ENCODE peak calls at places on chromosomes 7 and 10, in four cellular contexts. O is K562, B is H1, V is GM12878. Q is an unnamed sample.

GRCh38 chr10:62582804-62583208 is 208.6 kb downstream of the ZNF365 start:
- DNase-seq in O (no peak), V (no peak), B (no peak), Q (peak; percentile 98)

GRCh38 chr10:15737635-15738034 is 17.9 kb upstream of the ITGA8 start:
- DNase-seq in B (no peak), V (no peak), O (peak; percentile 23), Q (no peak)

GRCh38 chr10:119962837-119963236 is 70.3 kb downstream of the SEC23IP start:
- DNase-seq in V (no peak), B (no peak), O (no peak), Q (no peak)

GRCh38 chr7:30934225-30934624 is 22.6 kb downstream of the AQP1 start:
- DNase-seq in V (no peak), B (peak; percentile 33), O (peak; percentile 3), Q (no peak)

GRCh38 chr7:150787321-150788281 is 12.6 kb downstream of the TMEM176B start:
- DNase-seq in O (peak; percentile 51), B (no peak), V (peak; percentile 30), Q (no peak)

GRCh38 chr7:47557986-47558670 is 23.8 kb downstream of the TNS3 start:
- DNase-seq in V (no peak), O (no peak), B (no peak), Q (no peak)

GRCh38 chr10:104353325-104354048 is at the start of gene CFAP58:
- DNase-seq in V (peak; percentile 57), O (peak; percentile 91), B (peak; percentile 98), Q (peak; percentile 70)

GRCh38 chr10:58696736-58697135 is 184.1 kb downstream of the BICC1 start:
- DNase-seq in B (no peak), V (no peak), O (no peak), Q (peak; percentile 20)

GRCh38 chr7:44767912-44768662 is 19.4 kb downstream of the ZMIZ2 start:
- DNase-seq in B (no peak), V (no peak), O (peak; percentile 75), Q (peak; percentile 77)

GRCh38 chr7:104272767-104273384 is 55.5 kb upstream of the LHFPL3 start:
- DNase-seq in B (no peak), V (no peak), O (peak; percentile 24), Q (peak; percentile 57)

GRCh38 chr7:142745091-142745635 is 4.1 kb upstream of the PRSS1 start:
- DNase-seq in B (no peak), V (no peak), O (no peak), Q (peak; percentile 56)

GRCh38 chr7:30285067-30285530 is 702 bp downstream of the ZNRF2 start:
- DNase-seq in O (peak; percentile 29), V (no peak), B (no peak), Q (peak; percentile 8)

GRCh38 chr7:75971309-75971960 is 23.0 kb downstream of the TMEM120A start:
- DNase-seq in O (peak; percentile 17), V (no peak), B (no peak), Q (no peak)

GRCh38 chr10:43255644-43256431 is 11.0 kb downstream of the RASGEF1A start:
- DNase-seq in B (peak; percentile 75), O (peak; percentile 84), V (no peak), Q (no peak)

GRCh38 chr10:19654576-19654975 is 161.7 kb upstream of the PLXDC2 start:
- DNase-seq in V (no peak), B (no peak), O (no peak), Q (peak; percentile 87)

GRCh38 chr7:128164061-128164954 is 76.8 kb upstream of the LEP start:
- DNase-seq in O (no peak), B (no peak), V (no peak), Q (peak; percentile 86)

GRCh38 chr10:53601260-53601875 is 828.8 kb upstream of the MBL2 start:
- DNase-seq in B (no peak), O (peak; percentile 12), V (no peak), Q (peak; percentile 28)

GRCh38 chr10:28728396-28728795 is 51.1 kb downstream of the BAMBI start:
- DNase-seq in B (no peak), V (no peak), O (no peak), Q (no peak)

GRCh38 chr10:75911426-75911825 is 480.0 kb downstream of the LRMDA start:
- DNase-seq in V (no peak), B (no peak), O (no peak), Q (no peak)

GRCh38 chr7:101516849-101517248 is 112.2 kb downstream of the MYL10 start:
- DNase-seq in O (no peak), B (no peak), V (no peak), Q (no peak)

GRCh38 chr10:44030132-44030531 is 354.8 kb downstream of the CXCL12 start:
- DNase-seq in B (peak; percentile 44), V (no peak), O (no peak), Q (no peak)

GRCh38 chr7:13414181-13414580 is 575.3 kb downstream of the ETV1 start:
- DNase-seq in O (no peak), V (no peak), B (no peak), Q (no peak)

GRCh38 chr7:121339082-121339481 is 10.3 kb downstream of the WNT16 start:
- DNase-seq in O (no peak), V (no peak), B (no peak), Q (no peak)

GRCh38 chr10:72803119-72803505 is 90.4 kb upstream of the OIT3 start:
- DNase-seq in O (no peak), V (no peak), B (no peak), Q (peak; percentile 10)

GRCh38 chr7:3887071-3887691 is 586.1 kb downstream of the SDK1 start:
- DNase-seq in O (no peak), B (no peak), V (no peak), Q (no peak)

GRCh38 chr10:119516381-119517234 is 25.9 kb downstream of the RGS10 start:
- DNase-seq in O (peak; percentile 42), B (no peak), V (peak; percentile 69), Q (no peak)

GRCh38 chr10:103666109-103666508 is 172.6 kb downstream of the NEURL1 start:
- DNase-seq in V (no peak), B (peak; percentile 76), O (peak; percentile 55), Q (peak; percentile 31)

GRCh38 chr7:36171503-36171902 is 18.4 kb downstream of the EEPD1 start:
- DNase-seq in B (no peak), O (no peak), V (peak; percentile 4), Q (no peak)

GRCh38 chr10:19922236-19922963 is 106.2 kb downstream of the PLXDC2 start:
- DNase-seq in B (no peak), O (no peak), V (no peak), Q (peak; percentile 71)

GRCh38 chr7:159138508-159138907 is 6.2 kb downstream of the VIPR2 start:
- DNase-seq in O (no peak), V (no peak), B (no peak), Q (no peak)

GRCh38 chr7:160958-161725 is 31.2 kb upstream of the FAM20C start:
- DNase-seq in O (no peak), B (no peak), V (no peak), Q (no peak)

GRCh38 chr7:22589641-22590141 is 89.7 kb upstream of the STEAP1B start:
- DNase-seq in V (no peak), O (no peak), B (peak; percentile 50), Q (peak; percentile 81)

GRCh38 chr7:20199015-20199737 is 18.0 kb downstream of the MACC1 start:
- DNase-seq in O (peak; percentile 43), V (peak; percentile 94), B (no peak), Q (peak; percentile 87)
- TF ChIP-seq CHD1 in O (no peak), V (no peak), B (no peak), Q (no peak)

DNA sequence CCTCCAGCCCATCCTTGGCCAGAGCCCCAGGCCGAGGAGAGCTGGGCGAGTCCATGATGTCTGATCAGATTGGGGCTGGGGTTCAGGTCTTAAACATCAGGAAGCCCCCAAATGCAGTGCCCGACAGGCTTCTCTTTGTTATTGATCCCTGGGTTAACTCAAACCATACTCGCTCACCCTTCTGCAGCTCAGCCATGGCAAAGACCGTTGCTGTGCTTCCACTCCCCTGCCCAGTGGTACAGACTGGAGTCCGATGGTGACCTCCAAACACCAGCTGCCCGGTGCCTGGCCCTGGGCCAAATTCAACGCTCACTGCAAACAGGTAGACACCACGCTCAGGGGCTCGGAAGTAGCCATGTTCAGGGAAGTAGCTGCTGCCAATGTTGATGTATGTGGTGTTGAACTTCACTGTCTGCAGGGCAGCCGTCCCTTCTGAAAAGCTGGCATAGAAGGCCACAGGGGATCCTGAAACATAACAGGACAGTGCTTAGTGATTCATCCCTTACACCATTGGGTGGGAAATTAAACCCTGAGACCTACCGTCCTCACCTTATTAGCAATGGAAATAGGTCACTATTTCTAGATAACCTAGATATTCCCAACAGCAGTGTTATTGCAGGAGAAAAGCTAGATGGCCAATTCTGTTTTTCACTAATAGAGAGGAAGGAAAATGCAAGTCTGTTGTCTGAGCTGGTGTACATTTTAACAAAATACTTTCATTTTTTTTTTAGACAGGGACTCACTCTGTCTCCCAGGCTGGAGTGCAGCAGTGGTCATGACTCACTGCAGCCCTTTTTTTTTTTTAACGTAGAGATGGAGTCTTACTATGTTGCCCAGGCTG is 20.5 kb downstream of the MMRN2 start:
- DNase-seq in V (no peak), O (no peak), B (no peak), Q (peak; percentile 68)
- TF ChIP-seq RFX5 in V (no peak), O (no peak), B (no peak), Q (no peak)

GRCh38 chr7:83276250-83276649 is 113.6 kb upstream of the PCLO start:
- DNase-seq in O (no peak), V (no peak), B (no peak), Q (no peak)

GRCh38 chr7:83270407-83270806 is 107.7 kb upstream of the PCLO start:
- DNase-seq in O (no peak), V (no peak), B (no peak), Q (no peak)

GRCh38 chr7:83267141-83267631 is 104.5 kb upstream of the PCLO start:
- DNase-seq in B (no peak), O (no peak), V (no peak), Q (no peak)

GRCh38 chr7:83273699-83274098 is 111.0 kb upstream of the PCLO start:
- DNase-seq in O (no peak), B (no peak), V (no peak), Q (no peak)

GRCh38 chr7:83271212-83272099 is 108.8 kb upstream of the PCLO start:
- DNase-seq in V (no peak), O (no peak), B (no peak), Q (peak; percentile 19)
- TF ChIP-seq CHD1 in V (no peak), O (no peak), B (no peak), Q (no peak)

DNA sequence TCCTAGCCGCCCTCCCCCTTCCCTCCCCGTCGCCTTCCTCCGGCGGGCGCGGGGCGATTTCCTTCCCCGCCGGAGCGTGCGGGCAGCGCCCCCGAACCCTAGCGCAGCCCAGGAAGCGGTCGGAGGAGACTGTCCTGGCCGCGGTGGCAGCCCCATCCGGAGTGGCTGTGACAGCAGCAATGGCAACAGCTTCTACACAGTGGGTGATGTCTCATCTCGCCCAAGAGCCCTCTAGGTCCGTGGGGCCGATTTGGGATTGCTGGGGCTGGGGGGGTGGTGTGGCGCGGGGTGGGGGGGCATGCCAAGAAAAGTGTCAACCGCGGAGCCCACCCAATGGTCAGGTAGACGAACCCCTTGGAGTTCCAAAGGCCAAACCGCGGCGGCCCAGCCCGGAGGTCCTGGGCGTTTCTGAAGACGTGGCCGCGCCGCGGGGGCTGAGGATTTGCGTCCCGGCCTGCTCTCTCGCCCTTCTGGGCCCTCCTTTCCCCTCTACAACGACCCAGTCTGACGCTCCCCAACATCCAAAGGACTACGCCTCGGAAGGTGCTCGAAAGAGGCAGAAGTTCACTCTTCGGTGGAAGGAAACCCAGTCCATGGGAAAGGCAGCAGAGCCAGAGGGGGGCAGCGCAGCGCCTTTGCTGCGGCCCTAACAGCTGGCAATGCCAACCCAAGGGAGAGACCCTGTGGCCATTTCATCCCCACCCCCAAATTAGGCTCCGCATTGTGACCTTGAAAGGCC is 603 bp upstream of the TWIST1 start:
- DNase-seq in B (peak; percentile 62), O (no peak), V (no peak), Q (peak; percentile 21)
- TF ChIP-seq RFX5 in B (no peak), O (no peak), V (no peak), Q (no peak)

GRCh38 chr7:90843467-90843866 is 247.3 kb downstream of the CDK14 start:
- DNase-seq in O (no peak), V (no peak), B (no peak), Q (no peak)
- TF ChIP-seq CHD1 in O (no peak), V (no peak), B (no peak), Q (no peak)